ENCODE peak calls at places on chromosome 2, in seven cellular contexts. C is sigmoid colon; G is kidney; M is activated CD8-positive, alpha-beta T cell treated with anti-CD3 and anti-CD28 coated beads, Interleukin-2, amount 10 ng/mL, durations not matched to agents 7 days and 5 days; A is PC-3; N is T1000; P is astrocyte. Q is an unnamed sample.

GRCh38 chr2:5719629-5720334 is 27.6 kb downstream of the SOX11 start:
- DNase-seq in M (no peak), P (no peak), A (no peak), C (no peak), N (no peak), G (no peak), Q (no peak)

GRCh38 chr2:29025711-29026110 is 44.6 kb downstream of the TOGARAM2 start:
- DNase-seq in N (no peak), M (no peak), A (no peak), G (no peak), C (no peak), P (no peak), Q (no peak)

GRCh38 chr2:17765423-17765822 is 11.5 kb downstream of the GEN1 start:
- DNase-seq in G (no peak), C (no peak), A (no peak), P (no peak), N (no peak), M (no peak), Q (no peak)

GRCh38 chr2:10126627-10127026 is 4.1 kb downstream of the RRM2 start:
- DNase-seq in G (no peak), A (no peak), P (peak; percentile 67), N (no peak), M (no peak), C (peak; percentile 18), Q (no peak)

GRCh38 chr2:15783489-15783888 is 156.9 kb upstream of the MYCN start:
- DNase-seq in M (no peak), G (peak; percentile 25), C (no peak), N (no peak), P (no peak), A (no peak), Q (no peak)

GRCh38 chr2:17166506-17166905 is 351.7 kb downstream of the RAD51AP2 start:
- DNase-seq in P (peak; percentile 60), G (no peak), M (no peak), A (no peak), C (no peak), N (no peak), Q (peak; percentile 52)

GRCh38 chr2:62461707-62462106 is 44.3 kb downstream of the TMEM17 start:
- DNase-seq in M (no peak), G (no peak), P (peak; percentile 74), A (peak; percentile 65), N (no peak), C (no peak), Q (peak; percentile 77)

GRCh38 chr2:138827426-138828054 is 47.4 kb upstream of the NXPH2 start:
- DNase-seq in P (peak; percentile 61), M (peak; percentile 32), N (no peak), G (no peak), C (no peak), A (peak; percentile 73), Q (peak; percentile 84)

GRCh38 chr2:212147921-212148513 is 390.6 kb downstream of the ERBB4 start:
- DNase-seq in P (no peak), A (peak; percentile 49), G (no peak), C (no peak), M (no peak), N (no peak), Q (no peak)

GRCh38 chr2:216643986-216644662 is 10.9 kb downstream of the IGFBP2 start:
- DNase-seq in M (no peak), C (no peak), A (no peak), N (no peak), G (no peak), P (peak; percentile 62), Q (no peak)

GRCh38 chr2:172249336-172249735 is 146.6 kb upstream of the DLX2 start:
- DNase-seq in P (peak; percentile 49), A (peak; percentile 69), C (no peak), N (no peak), M (no peak), G (no peak), Q (peak; percentile 67)

GRCh38 chr2:46686811-46687210 is 207.4 kb downstream of the TMEM247 start:
- DNase-seq in N (no peak), A (no peak), M (no peak), P (peak; percentile 24), G (no peak), C (no peak), Q (no peak)